ENCODE peak calls at places on chromosomes 7 and 10, in five cellular contexts. One of them, this sample, is unnamed.
A peak's percentile ranks its signal among the peaks of the same experiment; 100 is the strongest.

GRCh38 chr7:22972207-22972606 is 41.7 kb downstream of the HYCC1 start:
- DNase-seq in sigmoid colon: no peak
- DNase-seq in stomach: no peak
- DNase-seq in H1: no peak
- DNase-seq in uterus: no peak
- DNase-seq in this sample: no peak

GRCh38 chr7:20158684-20159083 is 58.5 kb downstream of the MACC1 start:
- DNase-seq in sigmoid colon: no peak
- DNase-seq in stomach: no peak
- DNase-seq in H1: no peak
- DNase-seq in uterus: no peak
- DNase-seq in this sample: no peak

GRCh38 chr10:810351-810846 is 120.9 kb upstream of the DIP2C start:
- DNase-seq in sigmoid colon: no peak
- DNase-seq in stomach: no peak
- DNase-seq in H1: no peak
- DNase-seq in uterus: no peak
- DNase-seq in this sample: no peak

GRCh38 chr10:24857001-24857695 is 95.3 kb downstream of the PRTFDC1 start:
- DNase-seq in sigmoid colon: no peak
- DNase-seq in stomach: no peak
- DNase-seq in H1: no peak
- DNase-seq in uterus: no peak
- DNase-seq in this sample: no peak

GRCh38 chr7:43113622-43114450 is 1.4 kb downstream of the HECW1 start:
- DNase-seq in sigmoid colon: no peak
- DNase-seq in stomach: no peak
- DNase-seq in H1: no peak
- DNase-seq in uterus: no peak
- DNase-seq in this sample: no peak

GRCh38 chr7:134703241-134703594 is 56.6 kb downstream of the BPGM start:
- DNase-seq in sigmoid colon: no peak
- DNase-seq in stomach: no peak
- DNase-seq in H1: no peak
- DNase-seq in uterus: no peak
- DNase-seq in this sample: no peak

GRCh38 chr10:10792681-10793080 is 225.0 kb upstream of the CELF2 start:
- DNase-seq in sigmoid colon: no peak
- DNase-seq in stomach: no peak
- DNase-seq in H1: no peak
- DNase-seq in uterus: no peak
- DNase-seq in this sample: no peak

GRCh38 chr7:25405736-25406135 is 177.4 kb upstream of the NPVF start:
- DNase-seq in sigmoid colon: no peak
- DNase-seq in stomach: no peak
- DNase-seq in H1: no peak
- DNase-seq in uterus: peak; percentile 88
- DNase-seq in this sample: no peak

GRCh38 chr7:101235050-101235449 is 2.6 kb downstream of the CLDN15 start:
- DNase-seq in sigmoid colon: no peak
- DNase-seq in stomach: no peak
- DNase-seq in H1: peak; percentile 63
- DNase-seq in uterus: no peak
- DNase-seq in this sample: no peak

GRCh38 chr7:39595102-39595620 is 28.2 kb upstream of the RALA start:
- DNase-seq in sigmoid colon: no peak
- DNase-seq in stomach: no peak
- DNase-seq in H1: no peak
- DNase-seq in uterus: no peak
- DNase-seq in this sample: no peak

GRCh38 chr10:77863446-77863845 is 63.1 kb downstream of the DLG5 start:
- DNase-seq in sigmoid colon: no peak
- DNase-seq in stomach: no peak
- DNase-seq in H1: no peak
- DNase-seq in uterus: no peak
- DNase-seq in this sample: no peak

GRCh38 chr10:8298871-8299570 is 244.5 kb downstream of the GATA3 start:
- DNase-seq in sigmoid colon: no peak
- DNase-seq in stomach: no peak
- DNase-seq in H1: no peak
- DNase-seq in uterus: no peak
- DNase-seq in this sample: no peak

GRCh38 chr7:83161851-83162401 is 758 bp downstream of the PCLO start:
- DNase-seq in sigmoid colon: no peak
- DNase-seq in stomach: no peak
- DNase-seq in H1: no peak
- DNase-seq in uterus: no peak
- DNase-seq in this sample: no peak

GRCh38 chr7:115086146-115086841 is 164.4 kb downstream of the MDFIC start:
- DNase-seq in sigmoid colon: no peak
- DNase-seq in stomach: no peak
- DNase-seq in H1: no peak
- DNase-seq in uterus: no peak
- DNase-seq in this sample: no peak

GRCh38 chr7:131546583-131547111 is 9.8 kb downstream of the PODXL start:
- DNase-seq in sigmoid colon: peak; percentile 57
- DNase-seq in stomach: no peak
- DNase-seq in H1: peak; percentile 92
- DNase-seq in uterus: no peak
- DNase-seq in this sample: no peak

GRCh38 chr10:48504141-48504885 is 100.6 kb downstream of the ARHGAP22 start:
- DNase-seq in sigmoid colon: peak; percentile 58
- DNase-seq in stomach: peak; percentile 23
- DNase-seq in H1: peak; percentile 34
- DNase-seq in uterus: no peak
- DNase-seq in this sample: no peak

GRCh38 chr7:128236924-128237586 is 4.0 kb upstream of the LEP start:
- DNase-seq in sigmoid colon: no peak
- DNase-seq in stomach: no peak
- DNase-seq in H1: no peak
- DNase-seq in uterus: no peak
- DNase-seq in this sample: no peak

GRCh38 chr7:24729365-24730017 is 27.8 kb downstream of the GSDME start:
- DNase-seq in sigmoid colon: no peak
- DNase-seq in stomach: no peak
- DNase-seq in H1: no peak
- DNase-seq in uterus: peak; percentile 40
- DNase-seq in this sample: no peak

GRCh38 chr10:115001506-115002381 is 63.7 kb downstream of the TRUB1 start:
- DNase-seq in sigmoid colon: no peak
- DNase-seq in stomach: no peak
- DNase-seq in H1: no peak
- DNase-seq in uterus: no peak
- DNase-seq in this sample: no peak

GRCh38 chr7:93890041-93890463 is 501 bp downstream of the TFPI2 start:
- DNase-seq in sigmoid colon: peak; percentile 69
- DNase-seq in stomach: no peak
- DNase-seq in H1: peak; percentile 74
- DNase-seq in uterus: peak; percentile 28
- DNase-seq in this sample: no peak

GRCh38 chr7:95434501-95435421 is at the start of gene PON2:
- DNase-seq in sigmoid colon: peak; percentile 87
- DNase-seq in stomach: peak; percentile 81
- DNase-seq in H1: peak; percentile 85
- DNase-seq in uterus: peak; percentile 65
- DNase-seq in this sample: peak; percentile 88

GRCh38 chr7:3911685-3912084 is 610.6 kb downstream of the SDK1 start:
- DNase-seq in sigmoid colon: no peak
- DNase-seq in stomach: no peak
- DNase-seq in H1: no peak
- DNase-seq in uterus: no peak
- DNase-seq in this sample: no peak

GRCh38 chr10:52949899-52950298 is 177.3 kb upstream of the MBL2 start:
- DNase-seq in sigmoid colon: no peak
- DNase-seq in stomach: no peak
- DNase-seq in H1: no peak
- DNase-seq in uterus: no peak
- DNase-seq in this sample: peak; percentile 13

GRCh38 chr10:43395571-43396060 is 13.4 kb downstream of the HNRNPF start:
- DNase-seq in sigmoid colon: peak; percentile 68
- DNase-seq in stomach: no peak
- DNase-seq in H1: no peak
- DNase-seq in uterus: no peak
- DNase-seq in this sample: no peak

GRCh38 chr10:63375859-63376258 is 89.9 kb downstream of the JMJD1C start:
- DNase-seq in sigmoid colon: no peak
- DNase-seq in stomach: no peak
- DNase-seq in H1: no peak
- DNase-seq in uterus: no peak
- DNase-seq in this sample: no peak

GRCh38 chr10:18364987-18365775 is 225.0 kb downstream of the CACNB2 start:
- DNase-seq in sigmoid colon: no peak
- DNase-seq in stomach: no peak
- DNase-seq in H1: no peak
- DNase-seq in uterus: no peak
- DNase-seq in this sample: no peak

GRCh38 chr7:159022238-159022993 is 122.3 kb downstream of the VIPR2 start:
- DNase-seq in sigmoid colon: peak; percentile 61
- DNase-seq in stomach: no peak
- DNase-seq in H1: no peak
- DNase-seq in uterus: no peak
- DNase-seq in this sample: no peak

GRCh38 chr10:110813743-110814472 is 57.8 kb upstream of the PDCD4 start:
- DNase-seq in sigmoid colon: peak; percentile 30
- DNase-seq in stomach: no peak
- DNase-seq in H1: no peak
- DNase-seq in uterus: no peak
- DNase-seq in this sample: no peak

GRCh38 chr10:110817614-110818013 is 54.1 kb upstream of the PDCD4 start:
- DNase-seq in sigmoid colon: peak; percentile 57
- DNase-seq in stomach: no peak
- DNase-seq in H1: no peak
- DNase-seq in uterus: no peak
- DNase-seq in this sample: no peak

GRCh38 chr10:110812583-110812982 is 59.1 kb upstream of the PDCD4 start:
- DNase-seq in sigmoid colon: no peak
- DNase-seq in stomach: no peak
- DNase-seq in H1: no peak
- DNase-seq in uterus: no peak
- DNase-seq in this sample: no peak

GRCh38 chr10:110818311-110819257 is 53.1 kb upstream of the PDCD4 start:
- DNase-seq in sigmoid colon: peak; percentile 53
- DNase-seq in stomach: peak; percentile 92
- DNase-seq in H1: no peak
- DNase-seq in uterus: no peak
- DNase-seq in this sample: peak; percentile 80

DNA sequence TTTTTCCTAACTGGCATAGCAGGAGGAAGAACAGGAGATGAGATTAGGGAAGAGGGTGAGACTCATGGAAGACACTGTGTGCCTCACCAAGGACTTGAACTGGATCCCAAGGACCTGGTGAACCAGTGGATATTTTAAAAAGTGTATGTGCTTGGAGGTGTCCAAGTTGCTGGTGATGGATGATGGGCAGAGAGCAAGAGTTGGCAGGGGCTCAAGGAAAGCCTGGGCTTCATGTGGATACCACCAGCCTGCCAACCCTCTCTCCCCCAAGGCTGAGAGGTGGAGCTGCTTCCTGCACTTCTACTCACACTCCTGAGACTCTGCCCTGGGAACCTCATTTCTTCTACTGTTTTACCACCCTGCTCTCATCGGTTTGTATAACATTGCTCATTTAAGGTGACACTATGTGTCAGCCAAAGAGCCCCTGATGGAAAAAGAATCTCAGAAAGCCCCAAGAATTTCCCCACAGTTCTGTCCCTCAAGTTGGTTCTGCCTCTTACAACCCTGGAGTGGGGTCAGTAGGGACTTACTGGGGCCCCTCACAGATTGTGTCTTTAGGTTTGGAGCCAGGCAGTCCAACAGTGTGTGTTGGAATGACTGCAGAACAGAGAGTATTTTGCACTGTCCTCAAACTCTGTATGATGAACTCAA is 56.2 kb upstream of the PDCD4 start:
- DNase-seq in sigmoid colon: peak; percentile 66
- DNase-seq in stomach: no peak
- DNase-seq in H1: no peak
- DNase-seq in uterus: no peak
- DNase-seq in this sample: no peak
- TF ChIP-seq POLR2A in sigmoid colon: no peak
- TF ChIP-seq POLR2A in stomach: no peak
- TF ChIP-seq POLR2A in H1: no peak
- TF ChIP-seq POLR2A in uterus: no peak
- TF ChIP-seq POLR2A in this sample: no peak

GRCh38 chr10:113897693-113898618 is 43.5 kb downstream of the NHLRC2 start:
- DNase-seq in sigmoid colon: no peak
- DNase-seq in stomach: no peak
- DNase-seq in H1: no peak
- DNase-seq in uterus: no peak
- DNase-seq in this sample: no peak
- H3K36me3 ChIP-seq in sigmoid colon: peaks cover 9% of the 10 kb centered on the region
- H3K36me3 ChIP-seq in stomach: peaks cover 6% of the 10 kb centered on the region
- H3K36me3 ChIP-seq in H1: peaks cover 2% of the 10 kb centered on the region
- H3K36me3 ChIP-seq in uterus: no peaks in the 10 kb centered on the region
- H3K36me3 ChIP-seq in this sample: no peaks in the 10 kb centered on the region

DNA sequence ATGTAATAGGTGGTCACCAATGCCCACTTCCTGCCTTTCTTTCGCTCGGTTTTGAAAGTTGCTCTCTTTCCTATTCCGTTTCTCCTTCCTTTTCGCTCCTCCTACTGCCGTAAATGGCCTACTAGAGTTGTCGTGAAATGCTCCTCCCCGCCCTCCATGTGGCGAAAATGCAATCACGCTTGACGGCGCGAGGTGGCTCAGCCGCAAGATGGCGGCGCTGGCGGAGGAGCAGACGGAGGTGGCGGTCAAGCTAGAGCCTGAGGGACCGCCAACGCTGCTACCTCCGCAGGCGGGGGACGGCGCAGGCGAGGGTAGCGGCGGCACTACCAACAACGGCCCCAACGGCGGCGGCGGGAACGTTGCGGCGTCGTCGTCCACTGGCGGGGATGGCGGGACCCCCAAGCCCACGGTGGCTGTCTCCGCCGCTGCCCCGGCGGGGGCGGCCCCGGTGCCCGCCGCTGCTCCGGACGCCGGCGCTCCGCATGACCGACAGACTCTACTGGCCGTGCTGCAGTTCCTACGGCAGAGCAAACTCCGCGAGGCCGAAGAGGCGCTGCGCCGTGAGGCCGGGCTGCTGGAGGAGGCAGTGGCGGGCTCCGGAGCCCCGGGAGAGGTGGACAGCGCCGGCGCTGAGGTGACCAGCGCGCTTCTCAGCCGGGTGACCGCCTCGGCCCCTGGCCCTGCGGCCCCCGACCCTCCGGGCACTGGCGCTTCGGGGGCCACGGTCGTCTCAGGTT is at the start of gene TAF5:
- DNase-seq in sigmoid colon: peak; percentile 94
- DNase-seq in stomach: peak; percentile 91
- DNase-seq in H1: peak; percentile 89
- DNase-seq in uterus: peak; percentile 92
- DNase-seq in this sample: peak; percentile 93
- TF ChIP-seq POLR2A in sigmoid colon: peak; percentile 89
- TF ChIP-seq POLR2A in stomach: peak; percentile 68
- TF ChIP-seq POLR2A in H1: no peak
- TF ChIP-seq POLR2A in uterus: peak; percentile 91
- TF ChIP-seq POLR2A in this sample: peak; percentile 84

DNA sequence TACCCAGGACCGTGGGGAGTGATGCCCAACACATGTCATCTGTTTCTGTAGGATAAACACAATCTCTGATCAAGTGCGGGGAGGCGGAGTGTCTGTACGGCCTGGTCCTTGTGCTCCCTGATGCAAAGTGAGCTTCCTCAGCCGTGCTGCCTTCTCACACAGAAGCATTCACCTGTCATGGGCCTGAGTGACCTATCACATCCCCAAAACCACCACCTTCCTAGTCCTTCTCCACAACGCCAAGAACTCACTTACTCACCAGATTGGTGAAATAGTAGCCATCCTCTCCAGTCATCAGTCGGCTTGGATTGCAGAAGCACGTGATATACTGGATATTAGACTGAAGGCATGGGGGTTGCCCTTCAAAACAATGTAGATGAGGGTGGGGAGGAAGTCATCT is 74.4 kb upstream of the KCTD7 start:
- DNase-seq in sigmoid colon: peak; percentile 58
- DNase-seq in stomach: no peak
- DNase-seq in H1: no peak
- DNase-seq in uterus: no peak
- DNase-seq in this sample: no peak
- H3K36me3 ChIP-seq in sigmoid colon: peaks cover 41% of the 10 kb centered on the region
- H3K36me3 ChIP-seq in stomach: peaks cover 33% of the 10 kb centered on the region
- H3K36me3 ChIP-seq in H1: peaks cover 2% of the 10 kb centered on the region
- H3K36me3 ChIP-seq in uterus: no peaks in the 10 kb centered on the region
- H3K36me3 ChIP-seq in this sample: no peaks in the 10 kb centered on the region